ENCODE peak calls at places on chromosomes 2 and 18, in four cellular contexts. One of them, this sample, is unnamed.

GRCh38 chr2:37231251-37232130 is at the start of the genes CEBPZ and NDUFAF7:
- DNase-seq in K562: peak
- DNase-seq in GM12878: peak
- DNase-seq in HepG2: peak
- DNase-seq in this sample: peak

GRCh38 chr2:76128622-76129021 is 417.9 kb upstream of the GCFC2 start:
- DNase-seq in HepG2: peak
- DNase-seq in K562: no peak
- DNase-seq in GM12878: no peak
- DNase-seq in this sample: no peak

GRCh38 chr2:43348904-43349725 is 122.7 kb upstream of the ZFP36L2 start:
- DNase-seq in HepG2: no peak
- DNase-seq in GM12878: no peak
- DNase-seq in K562: no peak
- DNase-seq in this sample: no peak

GRCh38 chr2:105397025-105397722 is 1.7 kb downstream of the FHL2 start:
- DNase-seq in GM12878: no peak
- DNase-seq in K562: peak
- DNase-seq in HepG2: no peak
- DNase-seq in this sample: no peak

GRCh38 chr18:13625843-13626543 is 100.4 kb downstream of the FAM210A start:
- DNase-seq in HepG2: no peak
- DNase-seq in K562: no peak
- DNase-seq in GM12878: no peak
- DNase-seq in this sample: no peak

GRCh38 chr2:240412975-240413812 is 22.3 kb upstream of the GPC1 start:
- DNase-seq in HepG2: no peak
- DNase-seq in GM12878: no peak
- DNase-seq in K562: no peak
- DNase-seq in this sample: no peak

GRCh38 chr18:75135158-75135725 is 73.7 kb downstream of the PTGR3 start:
- DNase-seq in GM12878: no peak
- DNase-seq in K562: no peak
- DNase-seq in HepG2: no peak
- DNase-seq in this sample: no peak

GRCh38 chr2:173571021-173571821 is 216.5 kb downstream of the CDCA7 start:
- DNase-seq in HepG2: peak
- DNase-seq in GM12878: no peak
- DNase-seq in K562: peak
- DNase-seq in this sample: peak

GRCh38 chr2:61670591-61671503 is 132.7 kb upstream of the XPO1 start:
- DNase-seq in HepG2: no peak
- DNase-seq in K562: peak
- DNase-seq in GM12878: peak
- DNase-seq in this sample: no peak

GRCh38 chr2:68238955-68239822 is 13.1 kb downstream of the PPP3R1 start:
- DNase-seq in HepG2: no peak
- DNase-seq in GM12878: no peak
- DNase-seq in K562: no peak
- DNase-seq in this sample: no peak

GRCh38 chr2:196291873-196292800 is 120.8 kb upstream of the STK17B start:
- DNase-seq in K562: no peak
- DNase-seq in GM12878: no peak
- DNase-seq in HepG2: peak
- DNase-seq in this sample: no peak

GRCh38 chr2:112869258-112869842 is 32.8 kb upstream of the IL1B start:
- DNase-seq in GM12878: no peak
- DNase-seq in K562: peak
- DNase-seq in HepG2: no peak
- DNase-seq in this sample: no peak

GRCh38 chr2:241443486-241444223 is 64.7 kb downstream of the STK25 start:
- DNase-seq in HepG2: no peak
- DNase-seq in GM12878: peak
- DNase-seq in K562: peak
- DNase-seq in this sample: peak

GRCh38 chr2:216850665-216851327 is 9.1 kb downstream of the TNP1 start:
- DNase-seq in K562: peak
- DNase-seq in HepG2: no peak
- DNase-seq in GM12878: no peak
- DNase-seq in this sample: no peak

GRCh38 chr2:151193576-151193975 is 68.1 kb downstream of the RBM43 start:
- DNase-seq in HepG2: no peak
- DNase-seq in GM12878: no peak
- DNase-seq in K562: no peak
- DNase-seq in this sample: no peak

GRCh38 chr18:11607897-11608296 is 1.5 kb upstream of the SLC35G4 start:
- DNase-seq in GM12878: no peak
- DNase-seq in K562: no peak
- DNase-seq in HepG2: no peak
- DNase-seq in this sample: no peak

GRCh38 chr2:60964651-60965513 is 52.6 kb upstream of the PEX13 start:
- DNase-seq in K562: no peak
- DNase-seq in HepG2: no peak
- DNase-seq in GM12878: no peak
- DNase-seq in this sample: no peak

GRCh38 chr18:46622451-46622850 is 34.6 kb downstream of the LOXHD1 start:
- DNase-seq in GM12878: no peak
- DNase-seq in HepG2: no peak
- DNase-seq in K562: no peak
- DNase-seq in this sample: no peak

GRCh38 chr18:46624127-46624526 is 32.9 kb downstream of the LOXHD1 start:
- DNase-seq in K562: no peak
- DNase-seq in GM12878: no peak
- DNase-seq in HepG2: no peak
- DNase-seq in this sample: no peak

GRCh38 chr18:46625069-46625468 is 32.0 kb downstream of the LOXHD1 start:
- DNase-seq in K562: no peak
- DNase-seq in HepG2: no peak
- DNase-seq in GM12878: no peak
- DNase-seq in this sample: no peak

GRCh38 chr18:46622999-46623398 is 34.0 kb downstream of the LOXHD1 start:
- DNase-seq in K562: peak
- DNase-seq in HepG2: no peak
- DNase-seq in GM12878: peak
- DNase-seq in this sample: peak

GRCh38 chr18:46623541-46623940 is 33.5 kb downstream of the LOXHD1 start:
- DNase-seq in HepG2: no peak
- DNase-seq in GM12878: no peak
- DNase-seq in K562: no peak
- DNase-seq in this sample: peak
- TF ChIP-seq SIN3A in HepG2: no peak
- TF ChIP-seq SIN3A in GM12878: no peak
- TF ChIP-seq SIN3A in K562: no peak
- TF ChIP-seq SIN3A in this sample: no peak

GRCh38 chr2:20410556-20411277 is 36.2 kb upstream of the RHOB start:
- DNase-seq in HepG2: no peak
- DNase-seq in K562: no peak
- DNase-seq in GM12878: no peak
- DNase-seq in this sample: no peak

GRCh38 chr2:20411361-20411894 is 35.4 kb upstream of the RHOB start:
- DNase-seq in K562: peak
- DNase-seq in GM12878: no peak
- DNase-seq in HepG2: peak
- DNase-seq in this sample: peak

GRCh38 chr2:20404950-20405349 is 41.9 kb upstream of the RHOB start:
- DNase-seq in GM12878: no peak
- DNase-seq in K562: no peak
- DNase-seq in HepG2: no peak
- DNase-seq in this sample: no peak

GRCh38 chr2:20403693-20404381 is 43.0 kb upstream of the RHOB start:
- DNase-seq in HepG2: no peak
- DNase-seq in K562: no peak
- DNase-seq in GM12878: no peak
- DNase-seq in this sample: no peak

DNA sequence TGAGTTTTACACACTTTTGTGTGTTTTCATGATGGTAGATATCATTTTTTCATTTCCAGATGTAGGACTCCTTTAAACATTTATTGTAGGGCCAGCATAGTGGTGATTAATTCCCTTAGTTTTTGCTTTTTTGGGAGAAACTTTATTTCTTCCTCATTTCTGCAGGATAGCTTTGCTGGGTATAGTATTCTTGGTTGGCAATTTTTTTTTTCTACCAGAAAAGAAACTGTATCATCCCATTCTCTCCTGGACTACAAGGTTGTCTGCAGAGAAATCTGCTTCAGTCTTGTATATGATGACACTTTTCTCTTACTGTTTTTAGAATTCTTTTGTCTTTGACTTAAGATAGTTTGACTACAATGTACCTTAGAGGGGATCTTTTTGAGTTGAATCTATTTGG is 37.8 kb upstream of the RHOB start:
- DNase-seq in K562: no peak
- DNase-seq in HepG2: no peak
- DNase-seq in GM12878: no peak
- DNase-seq in this sample: no peak
- TF ChIP-seq FOXM1 in K562: no peak
- TF ChIP-seq FOXM1 in HepG2: no peak
- TF ChIP-seq FOXM1 in GM12878: no peak
- TF ChIP-seq FOXM1 in this sample: no peak

GRCh38 chr18:29979884-29980283 is 1062.7 kb downstream of the DSC3 start:
- DNase-seq in GM12878: no peak
- DNase-seq in K562: no peak
- DNase-seq in HepG2: no peak
- DNase-seq in this sample: no peak
- TF ChIP-seq SIN3A in GM12878: no peak
- TF ChIP-seq SIN3A in K562: no peak
- TF ChIP-seq SIN3A in HepG2: no peak
- TF ChIP-seq SIN3A in this sample: no peak

DNA sequence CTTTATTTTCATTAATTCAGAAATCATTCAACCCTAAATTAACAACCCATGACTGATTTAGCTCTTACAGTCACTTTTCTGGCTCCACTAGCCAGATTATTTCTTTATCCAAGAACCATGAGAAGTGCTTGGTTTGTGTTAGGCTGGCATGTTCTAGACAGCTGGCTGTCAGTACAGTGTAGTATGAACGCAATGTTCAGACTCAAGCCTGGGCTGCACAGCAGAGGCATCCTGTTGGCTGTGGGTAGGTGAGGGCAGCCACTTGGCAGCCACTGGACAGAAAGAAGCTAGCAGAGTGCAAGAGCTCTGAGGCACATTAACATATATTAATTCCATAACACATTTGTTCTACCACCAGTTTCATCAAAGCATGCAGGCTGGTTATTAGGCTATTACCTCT is 522.9 kb upstream of the FSHR start:
- DNase-seq in HepG2: no peak
- DNase-seq in K562: no peak
- DNase-seq in GM12878: no peak
- DNase-seq in this sample: no peak
- TF ChIP-seq FOXM1 in HepG2: no peak
- TF ChIP-seq FOXM1 in K562: no peak
- TF ChIP-seq FOXM1 in GM12878: no peak
- TF ChIP-seq FOXM1 in this sample: no peak

GRCh38 chr2:28633739-28634138 is 117.9 kb upstream of the PPP1CB start:
- DNase-seq in K562: no peak
- DNase-seq in HepG2: peak
- DNase-seq in GM12878: no peak
- DNase-seq in this sample: no peak
- TF ChIP-seq SIN3A in K562: no peak
- TF ChIP-seq SIN3A in HepG2: no peak
- TF ChIP-seq SIN3A in GM12878: no peak
- TF ChIP-seq SIN3A in this sample: no peak

GRCh38 chr18:8519102-8519501 is 90.1 kb upstream of the RAB12 start:
- DNase-seq in K562: no peak
- DNase-seq in HepG2: no peak
- DNase-seq in GM12878: no peak
- DNase-seq in this sample: no peak
- TF ChIP-seq FOXM1 in K562: no peak
- TF ChIP-seq FOXM1 in HepG2: no peak
- TF ChIP-seq FOXM1 in GM12878: no peak
- TF ChIP-seq FOXM1 in this sample: no peak

GRCh38 chr18:23380001-23380550 is 73.0 kb upstream of the RIOK3 start:
- DNase-seq in HepG2: no peak
- DNase-seq in K562: peak
- DNase-seq in GM12878: no peak
- DNase-seq in this sample: no peak
- TF ChIP-seq SIN3A in HepG2: no peak
- TF ChIP-seq SIN3A in K562: no peak
- TF ChIP-seq SIN3A in GM12878: no peak
- TF ChIP-seq SIN3A in this sample: no peak

DNA sequence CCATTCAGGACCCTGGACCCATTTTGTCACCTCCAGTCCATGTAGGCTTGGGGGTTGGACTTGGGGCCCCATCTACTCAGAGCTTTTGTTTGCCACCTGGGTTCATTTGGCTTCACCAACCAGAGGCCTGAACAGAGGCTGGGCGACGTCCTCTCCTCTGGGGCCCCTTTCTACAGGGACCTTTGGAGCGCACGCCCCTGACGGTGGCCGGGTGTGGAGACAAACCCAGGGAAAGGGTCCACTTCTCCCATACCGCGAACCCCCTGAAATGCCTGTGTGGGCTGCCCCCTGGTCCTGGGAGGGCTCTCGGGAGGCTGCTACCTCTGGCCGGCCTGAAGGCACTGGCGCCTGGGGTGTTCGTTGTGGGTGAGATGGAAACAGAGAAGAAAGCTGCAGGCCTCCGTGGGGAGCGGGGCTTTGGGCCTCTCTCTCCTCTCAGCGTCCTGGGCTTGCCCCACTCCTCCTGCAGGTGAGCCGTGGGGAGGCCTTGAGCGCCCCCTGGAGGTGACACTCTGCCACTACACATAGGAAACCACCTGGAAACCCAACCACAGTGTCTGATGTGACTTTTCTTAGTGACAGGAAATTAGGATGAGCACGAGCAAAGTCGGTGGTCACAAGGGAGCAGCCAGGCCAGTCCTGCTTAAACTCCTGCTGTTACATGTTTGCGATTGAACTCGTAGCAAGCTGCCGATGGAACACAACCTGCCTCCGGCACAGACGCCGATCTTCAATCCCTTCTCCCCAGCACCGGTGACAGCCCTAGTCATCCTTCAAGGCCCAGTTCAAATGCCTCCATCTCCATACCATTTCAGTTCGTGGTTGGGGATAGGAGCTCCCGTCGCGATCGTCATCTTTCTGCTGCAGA is 12.0 kb upstream of the NTSR2 start:
- DNase-seq in HepG2: peak
- DNase-seq in GM12878: no peak
- DNase-seq in K562: peak
- DNase-seq in this sample: peak
- TF ChIP-seq FOXM1 in HepG2: no peak
- TF ChIP-seq FOXM1 in GM12878: no peak
- TF ChIP-seq FOXM1 in K562: no peak
- TF ChIP-seq FOXM1 in this sample: no peak

DNA sequence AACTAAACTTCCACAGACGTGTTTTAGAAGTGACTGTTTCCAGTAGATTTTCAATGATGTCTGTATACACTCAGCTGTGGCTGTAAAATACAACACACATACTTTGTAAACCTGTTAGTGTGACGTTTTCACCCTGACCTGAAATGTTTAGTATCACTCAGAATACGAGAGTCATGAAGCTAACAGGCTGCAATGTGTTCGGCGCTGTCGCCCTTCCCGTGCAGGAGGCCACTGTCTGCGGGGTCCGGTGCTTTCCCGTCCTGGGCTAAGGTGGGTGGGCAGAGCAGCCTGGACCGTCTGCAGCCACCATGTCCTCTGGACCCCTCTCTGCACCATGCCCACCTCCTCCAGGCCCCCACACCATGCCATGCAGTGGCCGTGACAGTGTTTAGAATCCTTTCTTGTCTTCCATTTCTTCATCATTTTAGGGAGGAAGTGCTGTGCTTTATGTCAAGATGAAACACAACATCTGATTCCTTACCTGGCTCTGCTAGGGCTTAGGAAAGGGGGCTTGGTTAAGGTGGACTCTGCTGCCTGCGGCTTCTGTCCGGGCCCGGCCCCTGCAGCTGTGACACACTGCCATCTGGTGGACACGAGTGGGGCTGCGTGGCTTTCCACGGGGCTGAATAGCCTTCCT is 53.8 kb upstream of the RBM44 start:
- DNase-seq in HepG2: peak
- DNase-seq in GM12878: no peak
- DNase-seq in K562: peak
- DNase-seq in this sample: peak
- TF ChIP-seq SIN3A in HepG2: no peak
- TF ChIP-seq SIN3A in GM12878: no peak
- TF ChIP-seq SIN3A in K562: no peak
- TF ChIP-seq SIN3A in this sample: no peak

This sample was measured in SK-N-SH.